ENCODE peak calls at places on chromosome 6, in ten cellular contexts. H, Q, I, D, F, G, R, E, L and C are unnamed samples.

GRCh38 chr6:36642913-36643817 is 35.3 kb upstream of the CDKN1A start:
- DNase-seq in H (no peak), Q (no peak), I (no peak), D (no peak), F (no peak), G (peak), R (peak), E (no peak), L (no peak), C (no peak)

GRCh38 chr6:119349041-119349340 is 570 bp downstream of the MAN1A1 start:
- DNase-seq in H (peak), Q (no peak), I (no peak), D (peak), F (no peak), G (peak), R (no peak), E (no peak), L (no peak), C (no peak)

GRCh38 chr6:71228461-71229041 is 60.1 kb upstream of the OGFRL1 start:
- DNase-seq in H (no peak), Q (peak), I (no peak), D (no peak), F (no peak), G (peak), R (no peak), E (no peak), L (no peak), C (no peak)

GRCh38 chr6:328184-328670 is 35.9 kb downstream of the DUSP22 start:
- DNase-seq in H (no peak), Q (no peak), I (no peak), D (no peak), F (no peak), G (peak), R (peak), E (no peak), L (no peak), C (no peak)

GRCh38 chr6:25320459-25320858 is 41.3 kb downstream of the CARMIL1 start:
- DNase-seq in H (no peak), Q (no peak), I (no peak), D (no peak), F (peak), G (no peak), R (no peak), E (no peak), L (no peak), C (no peak)

GRCh38 chr6:1224514-1224913 is 87.4 kb upstream of the FOXQ1 start:
- DNase-seq in H (no peak), Q (no peak), I (no peak), D (no peak), F (no peak), G (no peak), R (no peak), E (no peak), L (no peak), C (no peak)

GRCh38 chr6:136403166-136403980 is 113.7 kb upstream of the BCLAF1 start:
- DNase-seq in H (no peak), Q (no peak), I (no peak), D (no peak), F (no peak), G (peak), R (peak), E (no peak), L (no peak), C (no peak)

GRCh38 chr6:167311286-167311685 is 13.6 kb upstream of the TTLL2 start:
- DNase-seq in H (peak), Q (no peak), I (no peak), D (no peak), F (no peak), G (no peak), R (no peak), E (no peak), L (no peak), C (no peak)

GRCh38 chr6:1383729-1384548 is 5.4 kb upstream of the FOXF2 start:
- DNase-seq in H (peak), Q (no peak), I (no peak), D (no peak), F (peak), G (no peak), R (no peak), E (no peak), L (no peak), C (no peak)